ENCODE peak calls at places on chromosomes 3 and 15, in six cellular contexts. One of them, this sample, is unnamed. For H3K36me3, the result is how much of the 10 kb centered on the place peaks cover.

GRCh38 chr3:4980229-4981159 is 1.3 kb downstream of the BHLHE40 start:
- DNase-seq in heart left ventricle: peak
- DNase-seq in keratinocyte: no peak
- DNase-seq in upper lobe of right lung: peak
- DNase-seq in HCT116: peak
- DNase-seq in breast epithelium: peak
- DNase-seq in this sample: no peak

GRCh38 chr3:87082806-87083440 is 92.0 kb upstream of the VGLL3 start:
- DNase-seq in keratinocyte: peak
- DNase-seq in HCT116: peak
- DNase-seq in heart left ventricle: no peak
- DNase-seq in upper lobe of right lung: no peak
- DNase-seq in breast epithelium: no peak
- DNase-seq in this sample: peak

GRCh38 chr3:184284696-184285095 is 8.9 kb downstream of the ECE2 start:
- DNase-seq in upper lobe of right lung: no peak
- DNase-seq in breast epithelium: no peak
- DNase-seq in keratinocyte: no peak
- DNase-seq in heart left ventricle: no peak
- DNase-seq in HCT116: peak
- DNase-seq in this sample: no peak

GRCh38 chr15:72203507-72203837 is 5.9 kb upstream of the GRAMD2A start:
- DNase-seq in upper lobe of right lung: no peak
- DNase-seq in HCT116: no peak
- DNase-seq in breast epithelium: peak
- DNase-seq in heart left ventricle: peak
- DNase-seq in keratinocyte: peak
- DNase-seq in this sample: peak

GRCh38 chr3:62718515-62719320 is 156.5 kb downstream of the CADPS start:
- DNase-seq in HCT116: no peak
- DNase-seq in upper lobe of right lung: no peak
- DNase-seq in breast epithelium: no peak
- DNase-seq in keratinocyte: peak
- DNase-seq in heart left ventricle: no peak
- DNase-seq in this sample: no peak

GRCh38 chr15:77239892-77240608 is 169.1 kb upstream of the TSPAN3 start:
- DNase-seq in upper lobe of right lung: no peak
- DNase-seq in keratinocyte: no peak
- DNase-seq in breast epithelium: no peak
- DNase-seq in heart left ventricle: no peak
- DNase-seq in HCT116: no peak
- DNase-seq in this sample: no peak

GRCh38 chr3:134803051-134803505 is 8.0 kb downstream of the EPHB1 start:
- DNase-seq in HCT116: no peak
- DNase-seq in heart left ventricle: no peak
- DNase-seq in upper lobe of right lung: no peak
- DNase-seq in breast epithelium: no peak
- DNase-seq in keratinocyte: no peak
- DNase-seq in this sample: no peak

GRCh38 chr3:130442284-130442683 is 74.7 kb upstream of the COL6A6 start:
- DNase-seq in upper lobe of right lung: no peak
- DNase-seq in heart left ventricle: no peak
- DNase-seq in keratinocyte: no peak
- DNase-seq in HCT116: no peak
- DNase-seq in breast epithelium: no peak
- DNase-seq in this sample: no peak

GRCh38 chr3:176872771-176873209 is 324.5 kb downstream of the TBL1XR1 start:
- DNase-seq in keratinocyte: no peak
- DNase-seq in HCT116: peak
- DNase-seq in breast epithelium: no peak
- DNase-seq in upper lobe of right lung: no peak
- DNase-seq in heart left ventricle: no peak
- DNase-seq in this sample: no peak

GRCh38 chr15:93042691-93043378 is 46.2 kb downstream of the RGMA start:
- DNase-seq in heart left ventricle: peak
- DNase-seq in breast epithelium: no peak
- DNase-seq in upper lobe of right lung: peak
- DNase-seq in keratinocyte: no peak
- DNase-seq in HCT116: no peak
- DNase-seq in this sample: no peak

GRCh38 chr3:31636063-31636462 is 103.3 kb downstream of the STT3B start:
- DNase-seq in heart left ventricle: no peak
- DNase-seq in breast epithelium: no peak
- DNase-seq in upper lobe of right lung: no peak
- DNase-seq in keratinocyte: no peak
- DNase-seq in HCT116: no peak
- DNase-seq in this sample: no peak
- H3K36me3 ChIP-seq in heart left ventricle: under half
- H3K36me3 ChIP-seq in breast epithelium: under half
- H3K36me3 ChIP-seq in upper lobe of right lung: under half
- H3K36me3 ChIP-seq in keratinocyte: under half
- H3K36me3 ChIP-seq in HCT116: under half
- H3K36me3 ChIP-seq in this sample: under half

DNA sequence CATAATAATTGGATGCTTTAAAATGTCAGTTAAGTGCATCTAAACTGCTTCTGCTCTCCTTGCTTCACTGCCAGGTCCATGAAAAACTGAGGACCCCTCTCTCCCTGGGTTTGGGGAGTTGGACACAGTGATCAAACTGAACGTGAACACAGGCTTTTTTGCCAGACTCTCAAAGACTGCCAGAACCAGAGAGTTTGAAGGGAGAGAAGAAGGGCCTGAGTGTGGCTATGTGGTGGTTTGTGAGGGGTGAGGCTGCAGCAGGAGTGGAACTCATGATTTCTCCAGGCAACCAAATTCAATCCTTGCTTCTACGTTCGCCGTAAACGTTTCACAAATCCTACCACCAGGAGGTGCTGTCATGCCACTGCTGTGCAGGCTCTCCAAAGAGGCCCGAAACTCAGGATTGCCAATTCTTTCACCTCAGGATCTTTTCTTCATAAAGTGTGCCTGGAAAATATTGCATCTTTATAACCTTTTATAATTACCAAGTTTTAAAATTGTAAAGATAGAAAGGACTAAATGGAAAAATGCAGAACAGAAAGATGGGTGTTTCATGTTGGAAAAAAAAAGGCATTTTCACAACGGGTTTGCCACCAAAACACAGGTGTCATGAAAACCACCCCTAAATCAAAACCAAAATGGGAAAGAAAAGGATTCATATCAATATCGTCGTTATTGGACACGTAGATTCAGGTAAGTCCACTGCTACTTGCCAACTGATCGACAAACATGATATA is 19.7 kb downstream of the TM4SF4 start:
- DNase-seq in upper lobe of right lung: peak
- DNase-seq in HCT116: peak
- DNase-seq in keratinocyte: no peak
- DNase-seq in breast epithelium: peak
- DNase-seq in heart left ventricle: peak
- DNase-seq in this sample: no peak
- TF ChIP-seq CTCF in upper lobe of right lung: peak
- TF ChIP-seq CTCF in HCT116: peak
- TF ChIP-seq CTCF in keratinocyte: peak
- TF ChIP-seq CTCF in breast epithelium: peak
- TF ChIP-seq CTCF in heart left ventricle: peak
- TF ChIP-seq CTCF in this sample: peak

DNA sequence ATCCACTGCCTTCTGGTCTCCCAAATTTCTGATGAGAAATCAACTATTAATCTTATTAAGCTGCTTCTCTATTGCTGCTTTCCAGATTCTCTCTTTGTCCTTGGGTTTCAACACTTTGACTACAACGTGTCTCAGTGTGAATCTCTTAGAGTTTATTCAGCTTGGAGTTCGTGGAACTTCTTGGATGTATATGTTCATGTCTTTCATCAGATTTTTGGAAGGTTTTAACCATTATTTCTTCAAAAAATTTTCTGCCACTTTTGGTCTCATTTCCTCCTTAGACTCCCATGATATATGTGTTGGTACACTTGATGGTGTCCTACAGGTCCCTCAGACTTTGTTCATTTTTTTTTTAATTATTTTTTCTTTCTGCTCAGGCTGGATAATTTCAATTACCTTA is 36.0 kb downstream of the TICRR start:
- DNase-seq in heart left ventricle: no peak
- DNase-seq in breast epithelium: no peak
- DNase-seq in upper lobe of right lung: no peak
- DNase-seq in keratinocyte: no peak
- DNase-seq in HCT116: no peak
- DNase-seq in this sample: no peak
- H3K36me3 ChIP-seq in heart left ventricle: under half
- H3K36me3 ChIP-seq in breast epithelium: under half
- H3K36me3 ChIP-seq in upper lobe of right lung: under half
- H3K36me3 ChIP-seq in keratinocyte: under half
- H3K36me3 ChIP-seq in HCT116: half or more
- H3K36me3 ChIP-seq in this sample: under half

GRCh38 chr15:65846120-65846519 is 23.2 kb upstream of the RAB11A start:
- DNase-seq in keratinocyte: no peak
- DNase-seq in upper lobe of right lung: no peak
- DNase-seq in heart left ventricle: no peak
- DNase-seq in breast epithelium: no peak
- DNase-seq in HCT116: no peak
- DNase-seq in this sample: no peak
- TF ChIP-seq CTCF in keratinocyte: no peak
- TF ChIP-seq CTCF in upper lobe of right lung: no peak
- TF ChIP-seq CTCF in heart left ventricle: no peak
- TF ChIP-seq CTCF in breast epithelium: no peak
- TF ChIP-seq CTCF in HCT116: no peak
- TF ChIP-seq CTCF in this sample: no peak

DNA sequence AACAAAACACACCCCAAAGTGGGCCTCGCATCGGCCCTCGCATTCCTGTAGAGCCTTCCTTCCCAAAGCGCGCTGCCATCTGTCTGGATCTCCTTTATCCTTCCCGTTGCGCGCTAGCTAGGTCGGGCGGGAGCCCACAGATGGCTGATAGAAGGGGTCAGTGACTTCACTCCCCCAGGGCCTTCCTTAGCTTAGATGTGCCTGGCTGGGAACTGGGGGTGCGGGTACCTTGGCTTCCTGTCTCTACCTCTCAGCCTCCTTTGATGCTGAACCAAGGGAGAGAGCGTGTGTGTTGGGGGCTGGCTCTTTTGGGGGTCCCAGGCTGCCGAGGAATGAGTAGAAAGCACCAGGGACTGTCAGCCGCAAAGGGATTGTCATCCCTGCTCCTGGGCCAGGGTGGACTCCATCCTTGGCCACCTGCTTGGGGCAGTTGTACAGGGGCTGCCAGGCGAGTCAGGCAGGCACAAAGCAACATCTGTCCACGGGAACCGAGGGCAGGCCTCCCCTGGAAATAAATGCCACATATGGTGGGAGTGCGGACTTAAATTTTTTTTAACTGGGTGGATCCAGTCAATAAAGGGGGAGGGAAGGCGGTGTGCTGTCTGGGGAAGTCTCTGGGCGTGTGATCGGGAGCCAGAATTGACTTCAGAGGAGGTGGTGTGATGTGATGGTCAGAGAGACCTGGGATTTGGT is 1.9 kb downstream of the SMAD3 start:
- DNase-seq in keratinocyte: no peak
- DNase-seq in heart left ventricle: no peak
- DNase-seq in HCT116: no peak
- DNase-seq in upper lobe of right lung: no peak
- DNase-seq in breast epithelium: no peak
- DNase-seq in this sample: no peak
- H3K36me3 ChIP-seq in keratinocyte: under half
- H3K36me3 ChIP-seq in heart left ventricle: under half
- H3K36me3 ChIP-seq in HCT116: under half
- H3K36me3 ChIP-seq in upper lobe of right lung: under half
- H3K36me3 ChIP-seq in breast epithelium: under half
- H3K36me3 ChIP-seq in this sample: under half

GRCh38 chr3:114877378-114878118 is 269.5 kb downstream of the ZBTB20 start:
- DNase-seq in HCT116: no peak
- DNase-seq in upper lobe of right lung: no peak
- DNase-seq in heart left ventricle: no peak
- DNase-seq in breast epithelium: no peak
- DNase-seq in keratinocyte: no peak
- DNase-seq in this sample: no peak

GRCh38 chr3:114872056-114872455 is 275.0 kb downstream of the ZBTB20 start:
- DNase-seq in HCT116: no peak
- DNase-seq in breast epithelium: no peak
- DNase-seq in heart left ventricle: no peak
- DNase-seq in upper lobe of right lung: no peak
- DNase-seq in keratinocyte: no peak
- DNase-seq in this sample: no peak

GRCh38 chr3:114872588-114872987 is 274.5 kb downstream of the ZBTB20 start:
- DNase-seq in keratinocyte: no peak
- DNase-seq in upper lobe of right lung: no peak
- DNase-seq in HCT116: no peak
- DNase-seq in breast epithelium: no peak
- DNase-seq in heart left ventricle: no peak
- DNase-seq in this sample: no peak

GRCh38 chr3:114873590-114873989 is 273.5 kb downstream of the ZBTB20 start:
- DNase-seq in upper lobe of right lung: no peak
- DNase-seq in heart left ventricle: no peak
- DNase-seq in HCT116: no peak
- DNase-seq in breast epithelium: no peak
- DNase-seq in keratinocyte: no peak
- DNase-seq in this sample: no peak

GRCh38 chr3:114874447-114874846 is 272.6 kb downstream of the ZBTB20 start:
- DNase-seq in HCT116: no peak
- DNase-seq in keratinocyte: no peak
- DNase-seq in upper lobe of right lung: no peak
- DNase-seq in breast epithelium: no peak
- DNase-seq in heart left ventricle: no peak
- DNase-seq in this sample: no peak
- TF ChIP-seq CTCF in HCT116: no peak
- TF ChIP-seq CTCF in keratinocyte: no peak
- TF ChIP-seq CTCF in upper lobe of right lung: no peak
- TF ChIP-seq CTCF in breast epithelium: no peak
- TF ChIP-seq CTCF in heart left ventricle: no peak
- TF ChIP-seq CTCF in this sample: no peak

GRCh38 chr3:15436246-15436645 is 8.8 kb downstream of the EAF1 start:
- DNase-seq in HCT116: no peak
- DNase-seq in heart left ventricle: no peak
- DNase-seq in upper lobe of right lung: no peak
- DNase-seq in breast epithelium: no peak
- DNase-seq in keratinocyte: no peak
- DNase-seq in this sample: no peak

GRCh38 chr3:15443826-15444524 is 16.6 kb downstream of the EAF1 start:
- DNase-seq in keratinocyte: no peak
- DNase-seq in upper lobe of right lung: no peak
- DNase-seq in heart left ventricle: no peak
- DNase-seq in breast epithelium: no peak
- DNase-seq in HCT116: no peak
- DNase-seq in this sample: no peak

GRCh38 chr3:15440891-15441290 is 13.5 kb downstream of the EAF1 start:
- DNase-seq in breast epithelium: no peak
- DNase-seq in keratinocyte: no peak
- DNase-seq in HCT116: no peak
- DNase-seq in upper lobe of right lung: no peak
- DNase-seq in heart left ventricle: no peak
- DNase-seq in this sample: no peak

GRCh38 chr3:15438988-15439387 is 11.6 kb downstream of the EAF1 start:
- DNase-seq in breast epithelium: no peak
- DNase-seq in upper lobe of right lung: no peak
- DNase-seq in heart left ventricle: no peak
- DNase-seq in HCT116: no peak
- DNase-seq in keratinocyte: no peak
- DNase-seq in this sample: no peak

GRCh38 chr3:15439476-15439875 is 12.1 kb downstream of the EAF1 start:
- DNase-seq in heart left ventricle: no peak
- DNase-seq in upper lobe of right lung: no peak
- DNase-seq in keratinocyte: no peak
- DNase-seq in breast epithelium: no peak
- DNase-seq in HCT116: no peak
- DNase-seq in this sample: no peak
- H3K36me3 ChIP-seq in heart left ventricle: half or more
- H3K36me3 ChIP-seq in upper lobe of right lung: half or more
- H3K36me3 ChIP-seq in keratinocyte: under half
- H3K36me3 ChIP-seq in breast epithelium: under half
- H3K36me3 ChIP-seq in HCT116: under half
- H3K36me3 ChIP-seq in this sample: under half